ENCODE peak calls at places on chromosomes 6 and 20, in six cellular contexts. N is fibroblast of lung, Q is colonic mucosa, A is SK-N-SH, R is PC-3, Z is GM06990. M is an unnamed sample. For H3K27me3, the result is how much of the 10 kb centered on the place peaks cover.

GRCh38 chr6:100573169-100573568 is 108.4 kb upstream of the SIM1 start:
- DNase-seq in N (peak), Q (no peak), A (peak), R (peak), Z (no peak), M (no peak)

GRCh38 chr6:75222261-75222660 is 16.4 kb upstream of the COL12A1 start:
- DNase-seq in N (peak), Q (no peak), A (no peak), R (no peak), Z (no peak), M (no peak)

GRCh38 chr20:40008177-40008576 is 680.9 kb downstream of the MAFB start:
- DNase-seq in N (peak), Q (no peak), A (no peak), R (no peak), Z (no peak), M (no peak)

GRCh38 chr6:88813045-88813444 is 150.4 kb downstream of the RNGTT start:
- DNase-seq in N (no peak), Q (no peak), A (no peak), R (no peak), Z (no peak), M (no peak)

GRCh38 chr20:32208499-32209154 is 947 bp downstream of the POFUT1 start:
- DNase-seq in N (no peak), Q (no peak), A (no peak), R (no peak), Z (no peak), M (no peak)

GRCh38 chr20:56870271-56870670 is 241.2 kb downstream of the TFAP2C start:
- DNase-seq in N (no peak), Q (no peak), A (no peak), R (no peak), Z (no peak), M (no peak)

GRCh38 chr20:64188682-64189529 is 24.7 kb downstream of the MYT1 start:
- DNase-seq in N (peak), Q (peak), A (peak), R (peak), Z (no peak), M (peak)

GRCh38 chr6:150196942-150197745 is 54.3 kb downstream of the PPP1R14C start:
- DNase-seq in N (no peak), Q (peak), A (no peak), R (no peak), Z (no peak), M (no peak)

GRCh38 chr6:75532521-75532920 is 38.9 kb upstream of the FILIP1 start:
- DNase-seq in N (no peak), Q (no peak), A (no peak), R (peak), Z (no peak), M (no peak)

GRCh38 chr20:63837475-63837874 is 6.4 kb upstream of the ZBTB46 start:
- DNase-seq in N (no peak), Q (no peak), A (no peak), R (no peak), Z (no peak), M (no peak)

GRCh38 chr6:119110601-119111548 is 32.4 kb upstream of the FAM184A start:
- DNase-seq in N (peak), Q (peak), A (peak), R (peak), Z (no peak), M (peak)

DNA sequence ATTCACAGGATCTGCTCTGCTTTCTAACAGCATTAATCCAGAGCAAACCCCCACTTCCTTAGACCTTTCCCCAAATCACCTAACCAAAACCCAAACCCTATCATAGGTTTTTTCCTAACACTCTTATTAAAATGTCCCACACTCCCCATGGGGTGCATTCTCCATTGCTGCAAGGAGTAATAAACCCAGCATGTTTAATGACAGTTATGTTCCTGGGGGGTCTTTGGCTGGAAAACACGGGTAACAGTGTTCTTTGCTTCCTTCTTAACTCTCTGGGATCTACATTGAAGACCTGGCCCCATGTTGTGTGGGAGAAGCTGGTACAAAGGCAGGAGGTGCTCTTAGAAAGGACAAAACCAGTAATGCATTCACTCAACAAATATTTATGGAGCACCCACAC is 16.1 kb downstream of the TRIM31 start:
- DNase-seq in N (no peak), Q (no peak), A (no peak), R (no peak), Z (no peak), M (no peak)
- H3K27me3 ChIP-seq in N (under half), Q (under half), A (half or more), R (under half), Z (under half), M (under half)

GRCh38 chr6:154480144-154480639 is 30.3 kb downstream of the CNKSR3 start:
- DNase-seq in N (no peak), Q (no peak), A (no peak), R (no peak), Z (no peak), M (no peak)

GRCh38 chr6:154481541-154482013 is 28.9 kb downstream of the CNKSR3 start:
- DNase-seq in N (no peak), Q (no peak), A (no peak), R (no peak), Z (no peak), M (no peak)

GRCh38 chr6:154478691-154479090 is 31.8 kb downstream of the CNKSR3 start:
- DNase-seq in N (peak), Q (no peak), A (no peak), R (no peak), Z (no peak), M (no peak)

GRCh38 chr6:154478021-154478651 is 32.3 kb downstream of the CNKSR3 start:
- DNase-seq in N (no peak), Q (no peak), A (no peak), R (no peak), Z (no peak), M (no peak)

DNA sequence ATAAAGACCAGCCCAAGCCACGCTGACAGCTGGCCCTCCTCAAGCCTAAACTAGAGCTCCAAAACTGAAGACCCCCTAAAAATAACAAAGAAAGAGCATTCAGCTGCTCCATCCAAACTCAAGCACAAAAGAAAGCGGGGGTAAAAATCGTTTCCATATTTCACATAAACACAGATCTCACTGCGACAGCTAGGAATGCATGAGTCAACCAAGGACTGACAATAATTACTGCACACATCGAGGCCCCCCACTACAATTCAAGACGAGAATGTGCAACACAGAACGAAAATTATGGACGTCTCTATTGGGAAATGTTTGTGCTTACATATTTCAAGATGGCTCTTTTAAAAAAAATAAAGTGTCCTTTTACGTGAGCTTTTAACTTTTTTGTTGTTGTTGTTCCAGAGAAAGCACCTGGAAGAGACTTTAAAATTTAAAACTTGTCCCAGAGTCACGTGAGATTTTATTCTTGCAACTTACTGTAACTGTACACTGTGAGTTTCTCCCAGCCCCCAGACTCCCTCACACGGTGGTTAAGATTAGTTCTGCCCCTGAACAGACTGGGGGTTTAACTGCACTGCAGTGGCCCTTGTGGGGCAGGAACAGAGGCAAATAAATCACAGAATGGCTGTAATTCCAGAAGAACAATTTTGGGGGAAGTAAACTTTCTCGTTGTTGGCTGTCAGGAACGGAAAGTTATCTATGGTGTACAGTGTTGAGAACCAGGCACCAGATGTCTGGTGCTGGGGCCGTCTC is 30.9 kb downstream of the CNKSR3 start:
- DNase-seq in N (peak), Q (no peak), A (no peak), R (no peak), Z (no peak), M (no peak)
- H3K4me3 ChIP-seq in N (peak), Q (no peak), A (peak), R (no peak), Z (no peak), M (no peak)

GRCh38 chr6:10403385-10404106 is 11.3 kb downstream of the TFAP2A start:
- DNase-seq in N (peak), Q (no peak), A (no peak), R (peak), Z (no peak), M (no peak)

GRCh38 chr6:10401004-10401536 is 13.8 kb downstream of the TFAP2A start:
- DNase-seq in N (no peak), Q (no peak), A (no peak), R (no peak), Z (no peak), M (no peak)

GRCh38 chr6:10400330-10400729 is 14.5 kb downstream of the TFAP2A start:
- DNase-seq in N (no peak), Q (no peak), A (no peak), R (peak), Z (no peak), M (no peak)

GRCh38 chr6:10402648-10403311 is 12.1 kb downstream of the TFAP2A start:
- DNase-seq in N (no peak), Q (no peak), A (no peak), R (peak), Z (no peak), M (no peak)

GRCh38 chr6:10401632-10402223 is 13.1 kb downstream of the TFAP2A start:
- DNase-seq in N (no peak), Q (no peak), A (no peak), R (no peak), Z (no peak), M (no peak)
- H3K27me3 ChIP-seq in N (under half), Q (under half), A (under half), R (under half), Z (under half), M (half or more)

DNA sequence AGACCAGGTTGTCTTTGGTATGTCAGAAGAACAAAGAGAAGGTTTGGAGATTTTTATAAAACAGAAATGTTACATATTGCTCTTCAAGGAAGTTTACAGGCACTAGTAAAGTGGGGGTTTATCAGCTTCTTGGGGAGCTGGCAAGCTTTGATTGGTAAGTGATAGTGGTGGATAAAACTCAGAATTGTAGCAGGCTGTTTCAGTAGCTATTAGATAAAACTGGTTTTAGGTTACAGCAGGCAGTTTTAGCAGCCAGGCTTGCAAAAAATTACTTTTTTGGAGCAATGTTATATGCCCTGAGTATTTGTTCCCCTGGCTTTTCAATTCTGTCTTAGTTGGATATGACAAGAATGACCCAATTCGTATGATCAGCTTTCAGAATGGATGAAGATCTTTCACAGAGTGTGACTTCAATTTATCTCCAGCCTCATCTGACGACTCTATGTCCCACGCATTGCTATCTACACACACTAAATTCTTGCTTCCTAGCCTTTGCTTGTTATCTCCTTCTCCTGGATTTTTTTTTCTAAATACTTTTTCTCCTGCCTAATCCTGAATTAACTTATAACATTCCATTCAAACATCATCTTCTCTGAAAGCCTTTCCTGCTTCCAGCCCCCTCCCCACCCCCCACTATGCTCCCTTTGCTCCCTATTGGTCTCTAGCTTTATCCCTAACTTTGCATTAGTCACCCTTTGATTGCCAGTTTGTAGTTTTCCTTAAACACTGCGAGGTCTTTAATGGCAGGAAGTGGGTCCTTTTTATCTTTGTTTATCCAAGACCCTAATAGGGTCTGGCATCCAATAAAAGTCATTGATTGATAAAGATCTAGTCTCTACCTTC is 1.0 kb upstream of the TOMM34 start:
- DNase-seq in N (no peak), Q (no peak), A (no peak), R (peak), Z (no peak), M (no peak)
- H3K4me3 ChIP-seq in N (no peak), Q (no peak), A (no peak), R (no peak), Z (no peak), M (no peak)

GRCh38 chr20:25083141-25083772 is 1.3 kb upstream of the VSX1 start:
- DNase-seq in N (no peak), Q (no peak), A (peak), R (no peak), Z (no peak), M (no peak)

GRCh38 chr20:25085756-25086495 is 4.0 kb upstream of the VSX1 start:
- DNase-seq in N (no peak), Q (no peak), A (no peak), R (no peak), Z (no peak), M (no peak)

GRCh38 chr20:25082498-25082873 is 545 bp upstream of the VSX1 start:
- DNase-seq in N (no peak), Q (no peak), A (peak), R (no peak), Z (no peak), M (no peak)

GRCh38 chr20:25084616-25085187 is 2.8 kb upstream of the VSX1 start:
- DNase-seq in N (no peak), Q (no peak), A (no peak), R (no peak), Z (no peak), M (no peak)

DNA sequence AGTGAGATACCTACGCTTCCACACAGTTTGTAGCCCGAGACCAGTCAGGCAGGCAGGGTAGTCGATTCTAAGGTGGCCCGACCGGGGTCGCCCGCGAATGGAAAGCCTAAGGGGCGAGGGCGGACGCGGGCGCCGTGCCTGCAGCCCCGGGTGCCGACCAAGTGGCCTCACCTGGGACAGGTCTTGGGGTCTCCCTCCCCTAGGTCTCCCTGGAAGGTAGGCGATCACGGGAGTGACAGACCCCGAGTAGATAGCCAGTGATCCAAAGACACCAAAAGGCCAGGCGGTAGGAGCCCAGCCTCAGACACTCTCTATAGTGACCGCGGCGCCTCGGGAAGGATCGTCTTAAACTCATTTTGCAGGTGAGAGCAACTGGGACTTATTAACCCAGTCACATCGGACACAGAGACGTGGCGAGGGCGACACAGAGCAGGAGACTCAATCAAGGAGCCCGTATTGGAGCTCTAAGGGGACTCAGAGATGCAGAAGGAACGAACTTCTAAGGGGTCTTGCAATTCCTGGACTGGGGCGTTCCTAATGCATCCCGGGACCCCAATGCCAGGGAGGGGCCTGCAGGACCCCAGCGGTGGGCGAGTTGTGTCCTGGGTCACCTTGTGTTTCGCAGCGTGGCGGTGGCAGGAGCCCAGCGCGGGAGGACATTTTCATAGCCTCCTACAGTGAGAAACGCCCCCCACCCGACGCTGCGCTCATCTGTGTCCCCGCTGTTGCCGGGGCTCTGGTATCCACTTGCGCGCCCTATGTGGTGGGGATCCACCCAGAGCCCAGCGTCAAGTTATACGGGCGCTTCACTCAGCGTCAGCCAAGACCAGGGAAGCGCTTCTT is 2.1 kb upstream of the VSX1 start:
- DNase-seq in N (no peak), Q (no peak), A (no peak), R (no peak), Z (no peak), M (no peak)
- H3K27me3 ChIP-seq in N (half or more), Q (half or more), A (half or more), R (under half), Z (under half), M (half or more)

DNA sequence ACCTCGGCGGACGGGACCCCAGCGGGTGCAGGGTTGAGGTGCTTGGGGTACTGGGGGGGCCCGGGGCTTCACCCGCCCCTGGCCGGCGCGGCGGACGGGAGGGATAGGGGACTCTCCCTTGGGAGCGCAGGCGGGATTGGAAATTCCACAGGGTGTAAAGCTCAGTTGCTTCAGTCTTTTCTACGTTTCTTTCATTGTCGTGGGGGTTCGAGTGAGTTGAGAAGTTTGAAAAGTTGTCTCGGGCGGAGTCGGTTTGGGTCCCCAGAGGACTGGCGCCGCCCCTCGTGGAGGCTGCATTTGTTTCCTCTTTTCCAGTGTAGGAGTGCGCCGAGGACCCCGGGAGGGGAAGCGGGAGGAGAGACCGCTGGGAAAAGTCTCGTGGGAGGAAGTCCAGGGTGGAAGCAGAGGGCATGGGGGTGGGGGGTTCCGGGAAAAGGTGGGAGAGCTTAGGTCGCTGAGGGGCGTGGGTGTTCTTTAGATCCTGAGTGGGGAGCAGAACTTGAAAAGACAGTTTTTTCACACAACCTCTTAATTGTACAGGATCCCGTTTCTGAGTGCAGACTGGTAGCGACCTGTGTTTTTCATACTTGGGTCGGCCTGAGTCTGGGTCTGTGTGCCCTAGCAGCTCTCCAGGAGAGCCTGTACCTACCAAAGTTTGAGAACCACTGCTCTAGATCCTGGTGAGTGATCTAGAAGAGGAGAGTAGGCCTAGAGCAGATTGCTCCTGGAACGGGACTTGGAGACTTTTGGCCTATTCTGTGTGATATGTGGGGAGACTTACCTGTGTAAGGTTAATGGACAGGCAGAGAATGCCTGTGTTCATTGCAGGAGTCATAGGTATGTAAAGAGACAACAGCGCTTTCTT is 518 bp downstream of the FAM83B start:
- DNase-seq in N (no peak), Q (peak), A (no peak), R (peak), Z (no peak), M (no peak)
- H3K4me3 ChIP-seq in N (peak), Q (peak), A (no peak), R (peak), Z (no peak), M (peak)

DNA sequence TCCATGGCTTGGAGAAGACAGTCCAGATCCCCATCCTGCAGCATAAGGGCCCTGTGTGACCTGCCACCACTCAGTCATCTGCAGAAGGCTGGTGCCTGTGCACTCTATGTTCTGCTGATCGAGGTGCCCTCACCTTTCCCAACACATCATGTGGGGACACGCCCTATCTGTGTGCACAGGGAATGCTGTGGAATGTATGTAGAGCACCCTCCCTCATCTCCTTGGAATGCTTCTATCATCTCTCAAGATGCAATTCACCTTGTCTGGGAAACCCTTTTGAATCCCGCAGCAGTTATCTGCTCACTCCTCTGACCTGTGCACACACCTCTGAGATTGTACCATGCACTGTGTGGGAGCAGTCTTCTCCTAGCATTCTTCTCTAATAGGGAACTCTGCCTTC is 207.2 kb upstream of the SSTR4 start:
- DNase-seq in N (no peak), Q (no peak), A (no peak), R (peak), Z (no peak), M (no peak)
- H3K27me3 ChIP-seq in N (under half), Q (under half), A (under half), R (under half), Z (under half), M (under half)

GRCh38 chr20:62603907-62604785 is 38.2 kb upstream of the SLCO4A1 start:
- DNase-seq in N (no peak), Q (no peak), A (no peak), R (no peak), Z (no peak), M (no peak)
- H3K4me3 ChIP-seq in N (no peak), Q (no peak), A (no peak), R (no peak), Z (no peak), M (no peak)

M was measured in tibial nerve.